ENCODE peak calls at places on chromosome 20, in eight cellular contexts. S, C, F, J, I, Y, L and E are unnamed samples.

GRCh38 chr20:32333988-32334885 is 23.9 kb upstream of the ASXL1 start:
- DNase-seq in S (peak), C (no peak), F (no peak), J (peak), I (peak), Y (peak), L (no peak), E (no peak)

GRCh38 chr20:63032861-63033634 is 26.3 kb upstream of the BHLHE23 start:
- DNase-seq in S (peak), C (no peak), F (no peak), J (peak), I (no peak), Y (peak), L (no peak), E (no peak)

GRCh38 chr20:50224553-50225255 is 34.1 kb downstream of the CEBPB start:
- DNase-seq in S (no peak), C (no peak), F (peak), J (no peak), I (no peak), Y (peak), L (peak), E (no peak)

GRCh38 chr20:13681248-13682125 is 42.8 kb upstream of the TASP1 start:
- DNase-seq in S (peak), C (no peak), F (no peak), J (peak), I (no peak), Y (no peak), L (no peak), E (no peak)

GRCh38 chr20:16821211-16822089 is 73.3 kb downstream of the OTOR start:
- DNase-seq in S (peak), C (no peak), F (peak), J (peak), I (no peak), Y (no peak), L (peak), E (peak)

GRCh38 chr20:3716195-3716834 is 3.9 kb upstream of the SIGLEC1 start:
- DNase-seq in S (peak), C (no peak), F (peak), J (peak), I (no peak), Y (peak), L (peak), E (peak)

GRCh38 chr20:44006578-44006977 is 91.9 kb downstream of the TOX2 start:
- DNase-seq in S (no peak), C (no peak), F (no peak), J (no peak), I (no peak), Y (no peak), L (no peak), E (no peak)

GRCh38 chr20:38298768-38299288 is 5.1 kb upstream of the BPI start:
- DNase-seq in S (no peak), C (no peak), F (peak), J (no peak), I (no peak), Y (peak), L (no peak), E (peak)